ENCODE peak calls at places on chromosomes 5 and 9, in six cellular contexts. Y is left ventricle myocardium inferior; Z is body of pancreas; P is T-helper 1 cell; N is amygdala; B is stimulated activated CD4-positive, alpha-beta T cell treated with anti-CD3 and anti-CD28 coated beads, TNF-alpha, amount 100 ng/mL, for 4 hours. C is an unnamed sample.
A peak's percentile ranks its signal among the peaks of the same experiment; 100 is the strongest.

GRCh38 chr9:89078860-89079259 is 87.6 kb downstream of the S1PR3 start:
- DNase-seq in P (no peak), N (no peak), Z (no peak), B (no peak), Y (no peak), C (no peak)

GRCh38 chr5:180302256-180302655 is 10.4 kb upstream of the MAPK9 start:
- DNase-seq in B (no peak), Z (no peak), Y (no peak), P (no peak), N (no peak), C (no peak)

GRCh38 chr5:5335708-5336211 is 86.7 kb upstream of the ICE1 start:
- DNase-seq in B (no peak), Z (no peak), P (no peak), Y (no peak), N (no peak), C (no peak)

GRCh38 chr9:135379540-135380267 is 99.9 kb upstream of the PPP1R26 start:
- DNase-seq in N (peak; percentile 17), Y (no peak), P (no peak), B (no peak), Z (no peak), C (no peak)

GRCh38 chr5:138649775-138650174 is 74.6 kb upstream of the HSPA9 start:
- DNase-seq in Z (no peak), B (no peak), P (no peak), Y (no peak), N (no peak), C (no peak)

GRCh38 chr9:19998823-19999455 is 210.1 kb upstream of the SLC24A2 start:
- DNase-seq in N (no peak), Z (no peak), B (no peak), P (no peak), Y (no peak), C (peak; percentile 31)

GRCh38 chr5:150557507-150557872 is 49.6 kb downstream of the NDST1 start:
- DNase-seq in N (no peak), Z (no peak), Y (no peak), B (no peak), P (no peak), C (no peak)

GRCh38 chr5:132747693-132748440 is 641 bp downstream of the CCNI2 start:
- DNase-seq in B (peak; percentile 42), N (no peak), Y (no peak), Z (peak; percentile 62), P (peak; percentile 52), C (peak; percentile 69)

GRCh38 chr5:151569132-151570046 is 21.7 kb downstream of the FAT2 start:
- DNase-seq in P (no peak), Y (no peak), Z (no peak), N (no peak), B (no peak), C (peak; percentile 66)